ENCODE peak calls at places on chromosome 11, in six cellular contexts. X, J, L, K, Q and E are unnamed samples.

GRCh38 chr11:121589946-121590537 is 137.3 kb upstream of the SORL1-AS1 start:
- DNase-seq in X (no peak), J (no peak), L (no peak), K (no peak), Q (no peak), E (peak; percentile 27)

GRCh38 chr11:42958635-42959034 is 353.2 kb upstream of the API5 start:
- DNase-seq in Q (no peak), J (no peak), X (no peak), L (no peak), K (no peak), E (no peak)

GRCh38 chr11:82792822-82793569 is 59.3 kb upstream of the FAM181B start:
- DNase-seq in X (no peak), Q (no peak), K (no peak), J (no peak), L (no peak), E (no peak)

GRCh38 chr11:90542092-90542491 is 319.2 kb upstream of the CHORDC1 start:
- DNase-seq in J (no peak), L (no peak), Q (no peak), X (no peak), K (no peak), E (no peak)

GRCh38 chr11:131889760-131890620 is 519.6 kb downstream of the NTM start:
- DNase-seq in L (no peak), J (peak; percentile 59), Q (no peak), X (no peak), K (no peak), E (no peak)

GRCh38 chr11:65454696-65455456 is 32.3 kb downstream of the NEAT1 start:
- DNase-seq in L (peak; percentile 93), J (peak; percentile 74), X (peak; percentile 100), Q (peak; percentile 59), K (no peak), E (peak; percentile 90)

GRCh38 chr11:47854667-47855066 is 6.5 kb upstream of the NUP160 start:
- DNase-seq in Q (no peak), K (no peak), X (no peak), J (no peak), L (no peak), E (no peak)

GRCh38 chr11:68839953-68840641 is 1.6 kb downstream of the CPT1A start:
- DNase-seq in K (no peak), X (no peak), L (no peak), Q (no peak), J (peak; percentile 20), E (peak; percentile 37)

GRCh38 chr11:94794287-94795168 is 26.4 kb downstream of the AMOTL1 start:
- DNase-seq in K (no peak), Q (no peak), J (peak; percentile 99), X (no peak), L (peak; percentile 73), E (no peak)

GRCh38 chr11:120529214-120529613 is 17.7 kb downstream of the GRIK4 start:
- DNase-seq in K (no peak), Q (no peak), J (no peak), L (peak; percentile 6), X (no peak), E (no peak)

GRCh38 chr11:120525285-120526085 is 13.9 kb downstream of the GRIK4 start:
- DNase-seq in X (no peak), L (no peak), K (no peak), J (no peak), Q (no peak), E (no peak)

GRCh38 chr11:120528749-120529148 is 17.2 kb downstream of the GRIK4 start:
- DNase-seq in Q (no peak), J (no peak), K (no peak), X (no peak), L (peak; percentile 6), E (no peak)

GRCh38 chr11:120526241-120526640 is 14.7 kb downstream of the GRIK4 start:
- DNase-seq in J (no peak), L (peak; percentile 4), K (no peak), X (no peak), Q (no peak), E (no peak)

DNA sequence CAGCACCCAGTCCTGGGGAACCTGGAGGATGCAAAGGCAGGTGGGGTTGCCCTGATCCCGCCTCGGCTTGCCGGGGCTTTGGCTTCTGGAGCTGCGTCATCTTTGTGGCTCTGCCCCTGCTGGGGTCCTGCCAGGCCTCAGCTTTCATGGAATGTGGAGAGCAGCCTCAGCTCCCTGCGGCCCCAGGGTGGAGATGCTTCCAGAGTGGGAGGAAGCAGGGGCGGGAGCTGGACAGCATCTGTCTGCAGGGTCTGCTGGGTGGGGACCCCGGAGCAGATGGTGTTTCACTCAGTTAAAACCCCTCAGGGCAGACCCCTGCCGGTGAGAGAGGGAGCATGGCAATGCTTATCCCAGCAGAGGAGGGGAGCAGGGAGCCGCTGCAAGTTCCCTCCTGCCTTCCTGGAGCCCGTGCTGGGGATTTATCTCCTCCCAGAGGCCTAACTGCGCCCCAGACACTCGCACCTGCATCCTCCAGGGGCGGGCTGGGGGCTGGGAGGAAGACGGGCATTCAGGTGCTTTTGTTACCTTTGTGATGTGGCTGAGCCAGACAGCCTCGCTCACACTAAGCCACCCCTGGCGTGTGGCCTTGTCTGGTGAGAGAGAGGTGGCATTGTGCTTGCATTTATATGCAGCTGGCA is 15.7 kb downstream of the GRIK4 start:
- DNase-seq in K (no peak), J (peak; percentile 57), Q (peak; percentile 29), L (peak; percentile 17), X (no peak), E (no peak)
- TF ChIP-seq CTCF in K (no peak), J (no peak), Q (peak; percentile 38), L (no peak), X (no peak), E (no peak)

GRCh38 chr11:128095459-128096096 is 491.8 kb downstream of the ETS1 start:
- DNase-seq in L (no peak), K (no peak), J (peak; percentile 76), Q (no peak), X (no peak), E (no peak)
- TF ChIP-seq CTCF in L (no peak), K (no peak), J (no peak), Q (no peak), X (no peak), E (no peak)

DNA sequence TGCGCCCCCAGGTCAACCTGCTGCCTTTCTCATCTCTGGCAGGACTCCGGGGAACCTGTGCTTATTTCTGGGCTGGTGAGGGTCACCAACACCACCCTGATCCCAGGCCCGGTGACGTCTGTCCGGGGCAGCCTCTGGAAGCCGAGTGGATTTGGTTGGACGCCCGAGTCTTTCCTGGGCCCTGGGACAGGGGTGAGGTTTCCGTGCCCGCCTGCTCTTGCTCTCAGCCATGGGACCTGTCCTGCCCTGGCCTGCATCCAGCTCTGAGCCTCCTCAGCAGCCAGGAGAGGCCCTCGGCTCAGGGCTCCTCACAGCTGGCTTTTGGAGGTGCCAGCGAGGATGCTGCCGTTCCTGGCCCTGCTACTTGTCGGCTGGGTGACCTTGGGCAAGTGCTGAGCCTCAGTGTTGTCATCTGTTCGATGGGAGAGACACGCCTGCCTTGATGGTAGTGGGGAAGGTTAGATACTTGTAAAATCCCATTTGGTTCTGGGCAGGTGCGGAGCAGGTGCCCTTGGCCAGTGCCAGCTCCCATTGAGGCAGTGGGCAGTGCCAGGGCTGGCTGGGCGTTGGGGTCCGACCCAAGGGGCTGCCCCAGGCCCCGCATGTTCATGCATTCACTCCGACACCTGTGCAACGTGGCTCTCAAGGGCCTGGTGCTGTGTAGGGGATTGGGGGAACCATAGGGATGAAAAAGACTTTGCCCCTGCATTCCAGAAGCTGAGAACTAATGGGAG is 58.9 kb upstream of the THY1 start:
- DNase-seq in Q (no peak), X (no peak), L (peak; percentile 36), K (peak; percentile 94), J (no peak), E (no peak)
- TF ChIP-seq CTCF in Q (no peak), X (no peak), L (peak; percentile 40), K (no peak), J (no peak), E (peak; percentile 73)

GRCh38 chr11:9758676-9759518 is 95.0 kb downstream of the SWAP70 start:
- DNase-seq in K (no peak), X (peak; percentile 66), L (peak; percentile 80), Q (peak; percentile 57), J (peak; percentile 64), E (peak; percentile 72)
- TF ChIP-seq CTCF in K (no peak), X (no peak), L (peak; percentile 8), Q (no peak), J (peak; percentile 44), E (no peak)

DNA sequence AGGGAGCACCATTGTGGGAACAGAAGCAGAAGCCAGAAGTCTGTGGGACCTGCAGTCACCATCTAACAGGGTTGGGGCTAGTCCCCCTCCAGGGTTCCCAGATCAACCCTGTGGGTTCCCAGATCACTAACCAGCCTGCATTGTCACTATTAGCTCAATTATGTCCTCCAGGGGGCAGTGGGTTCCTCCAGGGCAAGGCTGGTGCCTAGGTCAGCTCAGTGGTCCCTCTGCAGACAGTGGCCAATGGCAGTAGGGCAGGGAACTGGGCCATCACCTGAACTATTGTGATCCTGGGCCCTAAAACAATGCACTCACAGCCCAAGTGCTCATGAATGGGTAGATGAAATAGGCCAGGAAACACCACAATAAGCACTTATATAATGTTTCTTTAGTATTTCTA is 18.8 kb upstream of the PRSS23 start:
- DNase-seq in J (no peak), Q (no peak), X (no peak), K (no peak), L (no peak), E (no peak)
- TF ChIP-seq CTCF in J (no peak), Q (no peak), X (no peak), K (no peak), L (no peak), E (no peak)